ENCODE peak calls at places on chromosomes 5 and 9, in five cellular contexts. One of them, this sample, is unnamed.

GRCh38 chr5:172733179-172733973 is 37.6 kb downstream of the DUSP1 start:
- DNase-seq in tibial artery: peak; percentile 92
- DNase-seq in pancreas: no peak
- DNase-seq in A673: no peak
- DNase-seq in PC-9: peak; percentile 89
- DNase-seq in this sample: no peak

GRCh38 chr5:5351288-5352089 is 71.0 kb upstream of the ICE1 start:
- DNase-seq in PC-9: peak; percentile 81
- DNase-seq in pancreas: no peak
- DNase-seq in A673: peak; percentile 53
- DNase-seq in tibial artery: no peak
- DNase-seq in this sample: no peak

GRCh38 chr9:124254261-124254682 is 3.5 kb upstream of the NEK6 start:
- DNase-seq in tibial artery: peak; percentile 40
- DNase-seq in A673: no peak
- DNase-seq in pancreas: peak; percentile 2
- DNase-seq in PC-9: no peak
- DNase-seq in this sample: no peak

GRCh38 chr5:153122416-153122815 is 368.1 kb upstream of the GRIA1 start:
- DNase-seq in A673: no peak
- DNase-seq in pancreas: no peak
- DNase-seq in tibial artery: no peak
- DNase-seq in PC-9: no peak
- DNase-seq in this sample: no peak

GRCh38 chr5:160850439-160850838 is 1.6 kb downstream of the ATP10B start:
- DNase-seq in tibial artery: no peak
- DNase-seq in pancreas: no peak
- DNase-seq in A673: no peak
- DNase-seq in PC-9: no peak
- DNase-seq in this sample: no peak

GRCh38 chr9:28547469-28547981 is 974.2 kb upstream of the C9orf72 start:
- DNase-seq in A673: no peak
- DNase-seq in tibial artery: no peak
- DNase-seq in PC-9: no peak
- DNase-seq in pancreas: no peak
- DNase-seq in this sample: no peak

GRCh38 chr9:124145903-124146575 is 111.7 kb upstream of the NEK6 start:
- DNase-seq in A673: no peak
- DNase-seq in tibial artery: no peak
- DNase-seq in pancreas: no peak
- DNase-seq in PC-9: no peak
- DNase-seq in this sample: no peak

GRCh38 chr5:69450116-69450515 is 35.2 kb downstream of the MARVELD2 start:
- DNase-seq in tibial artery: no peak
- DNase-seq in A673: no peak
- DNase-seq in PC-9: peak; percentile 87
- DNase-seq in pancreas: no peak
- DNase-seq in this sample: no peak

GRCh38 chr5:123088031-123088805 is 823 bp upstream of the PRDM6 start:
- DNase-seq in A673: no peak
- DNase-seq in tibial artery: peak; percentile 82
- DNase-seq in PC-9: no peak
- DNase-seq in pancreas: peak; percentile 62
- DNase-seq in this sample: no peak

DNA sequence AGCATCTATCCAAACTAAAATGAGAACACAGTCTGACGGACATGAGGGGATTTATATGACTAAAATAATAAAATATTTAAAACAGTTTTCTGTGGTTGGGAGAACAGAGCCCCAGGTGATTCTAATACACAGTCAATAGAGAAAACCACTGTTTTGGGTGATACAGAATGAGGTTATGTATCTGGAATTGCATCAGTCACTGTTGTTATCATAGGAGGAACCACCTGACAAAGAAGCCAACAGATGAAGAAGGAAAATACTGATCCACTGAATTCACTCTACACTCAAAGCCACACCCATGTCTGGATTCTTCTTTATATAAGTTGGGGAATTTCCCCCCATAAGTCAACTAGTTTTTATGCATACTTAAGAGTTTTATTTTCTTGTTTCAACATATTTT is 799.0 kb downstream of the TLR4 start:
- DNase-seq in tibial artery: no peak
- DNase-seq in pancreas: no peak
- DNase-seq in PC-9: no peak
- DNase-seq in A673: no peak
- DNase-seq in this sample: no peak
- H3K9me3 ChIP-seq in tibial artery: no peaks in the 10 kb centered on the region
- H3K9me3 ChIP-seq in pancreas: no peaks in the 10 kb centered on the region
- H3K9me3 ChIP-seq in PC-9: no peaks in the 10 kb centered on the region
- H3K9me3 ChIP-seq in A673: peaks cover 10% of the 10 kb centered on the region
- H3K9me3 ChIP-seq in this sample: no peaks in the 10 kb centered on the region

GRCh38 chr9:104875320-104875719 is 52.6 kb downstream of the ABCA1 start:
- DNase-seq in PC-9: no peak
- DNase-seq in A673: no peak
- DNase-seq in tibial artery: no peak
- DNase-seq in pancreas: no peak
- DNase-seq in this sample: no peak
- H3K4me1 ChIP-seq in PC-9: peaks cover 39% of the 10 kb centered on the region
- H3K4me1 ChIP-seq in A673: peaks cover 12% of the 10 kb centered on the region
- H3K4me1 ChIP-seq in tibial artery: peaks cover 18% of the 10 kb centered on the region
- H3K4me1 ChIP-seq in pancreas: no peaks in the 10 kb centered on the region
- H3K4me1 ChIP-seq in this sample: no peaks in the 10 kb centered on the region

DNA sequence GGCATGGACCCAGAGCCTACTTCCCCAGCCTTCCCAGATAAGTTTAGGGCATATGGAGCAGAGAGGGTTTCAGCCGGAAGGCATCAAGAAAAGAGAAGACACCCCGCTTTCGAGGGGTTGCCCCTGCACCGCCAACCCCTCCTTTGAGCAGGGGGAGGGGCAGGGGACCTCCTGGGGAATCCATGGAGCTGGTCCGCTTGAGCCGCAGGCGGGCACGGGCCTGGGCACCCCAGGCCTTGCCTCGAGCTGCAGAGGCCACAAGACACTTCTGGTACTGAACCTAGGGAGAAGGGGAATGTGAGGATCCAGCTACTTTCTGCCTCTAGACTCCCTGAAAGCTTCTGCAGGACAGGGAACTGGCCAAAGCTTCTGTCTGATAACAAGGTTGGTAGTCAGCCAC is 1.3 kb upstream of the SRA1 start:
- DNase-seq in tibial artery: no peak
- DNase-seq in A673: no peak
- DNase-seq in pancreas: no peak
- DNase-seq in PC-9: no peak
- DNase-seq in this sample: no peak
- H3K27ac ChIP-seq in tibial artery: peak overlapping the region; percentile 91
- H3K27ac ChIP-seq in A673: peak overlapping the region; percentile 95
- H3K27ac ChIP-seq in pancreas: no peak overlapping the region
- H3K27ac ChIP-seq in PC-9: no peak overlapping the region
- H3K27ac ChIP-seq in this sample: no peak overlapping the region

DNA sequence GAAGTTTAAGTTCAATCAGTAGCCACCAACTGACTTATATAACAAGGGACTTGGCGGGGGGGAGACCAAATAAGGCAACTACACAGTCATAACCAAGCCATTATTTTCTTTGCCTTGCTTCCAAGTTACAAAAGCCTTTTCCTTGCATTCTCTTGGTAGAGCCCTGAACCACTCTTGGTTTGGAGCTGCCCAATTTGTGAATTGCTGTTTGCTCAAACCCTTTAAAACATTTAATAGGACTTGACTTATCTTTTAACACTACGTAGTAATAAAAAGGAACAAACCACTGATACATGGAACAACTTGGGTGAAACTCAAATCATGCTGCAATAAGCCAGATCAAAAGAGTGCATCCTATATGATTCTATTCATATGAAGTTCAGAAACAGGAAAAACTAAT is 31.7 kb upstream of the MSH3 start:
- DNase-seq in tibial artery: no peak
- DNase-seq in A673: no peak
- DNase-seq in pancreas: no peak
- DNase-seq in PC-9: no peak
- DNase-seq in this sample: no peak
- H3K9me3 ChIP-seq in tibial artery: no peaks in the 10 kb centered on the region
- H3K9me3 ChIP-seq in A673: no peaks in the 10 kb centered on the region
- H3K9me3 ChIP-seq in pancreas: no peaks in the 10 kb centered on the region
- H3K9me3 ChIP-seq in PC-9: no peaks in the 10 kb centered on the region
- H3K9me3 ChIP-seq in this sample: no peaks in the 10 kb centered on the region

DNA sequence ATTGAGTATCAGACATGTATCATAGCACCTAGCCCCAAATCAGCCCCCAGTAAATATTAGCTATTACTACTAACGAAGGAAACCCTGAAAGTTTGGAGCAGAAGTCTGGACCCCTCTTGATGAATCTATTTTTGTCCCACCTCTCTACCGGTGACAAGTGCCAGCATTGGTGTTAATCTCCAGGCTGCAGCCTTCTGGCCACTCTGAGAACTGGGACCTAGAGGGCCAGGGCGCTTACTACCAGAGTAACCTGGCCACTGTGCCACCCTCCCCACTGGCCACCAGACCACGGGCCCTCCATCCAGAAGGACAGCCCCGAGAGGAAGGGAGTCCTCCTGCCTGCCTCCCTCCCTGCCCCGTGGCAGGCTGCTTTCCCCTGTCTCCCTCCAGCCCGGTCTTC is 349 bp downstream of the KCNMB1 start:
- DNase-seq in pancreas: no peak
- DNase-seq in A673: no peak
- DNase-seq in tibial artery: no peak
- DNase-seq in PC-9: no peak
- DNase-seq in this sample: no peak
- H3K4me1 ChIP-seq in pancreas: no peaks in the 10 kb centered on the region
- H3K4me1 ChIP-seq in A673: peaks cover 12% of the 10 kb centered on the region
- H3K4me1 ChIP-seq in tibial artery: peaks cover 81% of the 10 kb centered on the region
- H3K4me1 ChIP-seq in PC-9: peaks cover 5% of the 10 kb centered on the region
- H3K4me1 ChIP-seq in this sample: no peaks in the 10 kb centered on the region

DNA sequence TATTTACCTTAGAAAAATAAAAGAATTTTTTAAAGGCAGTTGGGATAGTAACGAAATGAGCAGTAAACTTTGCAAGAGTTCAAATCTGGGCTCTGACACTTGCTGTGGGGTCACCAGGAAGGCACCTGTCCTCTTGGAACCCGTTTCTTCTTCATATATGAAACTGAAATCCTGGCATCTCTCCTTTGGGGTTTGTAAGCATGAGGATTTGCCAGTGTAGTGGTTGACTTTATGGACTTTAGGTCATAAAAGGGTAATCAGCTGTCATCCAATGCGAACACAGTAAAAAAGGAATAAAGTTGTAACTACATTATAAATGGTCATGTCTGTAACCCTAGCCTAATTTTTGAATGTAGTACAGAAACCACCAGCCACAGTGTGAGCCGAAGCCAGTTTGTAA is 1.3 kb downstream of the RAB14 start:
- DNase-seq in pancreas: no peak
- DNase-seq in A673: no peak
- DNase-seq in PC-9: no peak
- DNase-seq in tibial artery: no peak
- DNase-seq in this sample: no peak
- H3K27ac ChIP-seq in pancreas: peak overlapping the region; percentile 85
- H3K27ac ChIP-seq in A673: peak overlapping the region; percentile 93
- H3K27ac ChIP-seq in PC-9: no peak overlapping the region
- H3K27ac ChIP-seq in tibial artery: peak overlapping the region; percentile 97
- H3K27ac ChIP-seq in this sample: peak overlapping the region; percentile 92

GRCh38 chr9:35152926-35153325 is 8.9 kb upstream of the UNC13B start:
- DNase-seq in tibial artery: no peak
- DNase-seq in pancreas: no peak
- DNase-seq in PC-9: no peak
- DNase-seq in A673: no peak
- DNase-seq in this sample: no peak
- H3K9me3 ChIP-seq in tibial artery: peaks cover 8% of the 10 kb centered on the region
- H3K9me3 ChIP-seq in pancreas: no peaks in the 10 kb centered on the region
- H3K9me3 ChIP-seq in PC-9: peaks cover 6% of the 10 kb centered on the region
- H3K9me3 ChIP-seq in A673: peaks cover 22% of the 10 kb centered on the region
- H3K9me3 ChIP-seq in this sample: no peaks in the 10 kb centered on the region

GRCh38 chr5:67453526-67453925 is 256.9 kb upstream of the CD180 start:
- DNase-seq in pancreas: no peak
- DNase-seq in PC-9: no peak
- DNase-seq in A673: no peak
- DNase-seq in tibial artery: no peak
- DNase-seq in this sample: no peak

GRCh38 chr5:67451640-67452279 is 255.2 kb upstream of the CD180 start:
- DNase-seq in pancreas: no peak
- DNase-seq in PC-9: no peak
- DNase-seq in A673: no peak
- DNase-seq in tibial artery: no peak
- DNase-seq in this sample: no peak

DNA sequence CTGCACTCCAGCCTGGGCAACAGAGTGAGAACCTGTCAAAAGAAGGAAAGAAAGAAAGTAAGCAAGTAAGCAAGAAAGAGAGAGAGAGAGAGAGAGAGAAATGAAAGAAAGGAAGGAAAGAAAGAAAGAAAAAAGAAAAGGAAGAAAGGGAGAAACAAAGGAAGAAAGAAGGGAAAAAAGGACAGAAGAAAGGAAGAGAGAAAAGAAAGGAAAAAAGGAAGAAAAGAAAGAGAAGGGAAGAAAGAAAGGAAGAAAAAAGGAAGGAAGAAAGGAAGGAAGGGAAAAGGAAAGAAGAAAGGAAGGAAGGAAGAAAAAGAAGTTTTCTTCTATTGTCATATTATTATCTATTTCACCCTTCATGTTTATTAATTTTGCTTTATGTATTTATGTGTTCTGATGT is 251.1 kb upstream of the CD180 start:
- DNase-seq in PC-9: no peak
- DNase-seq in tibial artery: no peak
- DNase-seq in pancreas: no peak
- DNase-seq in A673: no peak
- DNase-seq in this sample: no peak
- H3K4me1 ChIP-seq in PC-9: no peaks in the 10 kb centered on the region
- H3K4me1 ChIP-seq in tibial artery: no peaks in the 10 kb centered on the region
- H3K4me1 ChIP-seq in pancreas: no peaks in the 10 kb centered on the region
- H3K4me1 ChIP-seq in A673: peaks cover 21% of the 10 kb centered on the region
- H3K4me1 ChIP-seq in this sample: no peaks in the 10 kb centered on the region